ENCODE peak calls at places on chromosomes 5 and 9, in ten cellular contexts. O is foreskin fibroblast; F is CD4-positive, alpha-beta memory T cell; K is bronchial epithelial cell; B is brain microvascular endothelial cell; V is CD8-positive, alpha-beta memory T cell; P is A549; A is cardiac muscle cell; U is skeletal muscle cell; W is pancreas. R is an unnamed sample.

GRCh38 chr5:72063219-72063819 is 44.0 kb upstream of the MAP1B start:
- DNase-seq in O (peak; percentile 51), F (no peak), K (peak; percentile 25), B (peak; percentile 7), V (no peak), P (peak; percentile 23), A (peak; percentile 78), U (no peak), W (no peak), R (no peak)

GRCh38 chr5:150503386-150503785 is 4.5 kb upstream of the NDST1 start:
- DNase-seq in O (no peak), F (no peak), K (no peak), B (no peak), V (no peak), P (no peak), A (no peak), U (no peak), W (no peak), R (no peak)

GRCh38 chr5:54985301-54986268 is at the start of gene ESM1:
- DNase-seq in O (peak; percentile 82), F (no peak), K (peak; percentile 87), B (peak; percentile 48), V (no peak), P (no peak), A (no peak), U (peak; percentile 38), W (no peak), R (peak; percentile 89)

GRCh38 chr5:43007246-43007910 is 32.7 kb downstream of the ANXA2R start:
- DNase-seq in O (peak; percentile 94), F (no peak), K (peak; percentile 90), B (peak; percentile 84), V (peak; percentile 72), P (peak; percentile 94), A (peak; percentile 83), U (no peak), W (peak; percentile 79), R (peak; percentile 80)

GRCh38 chr9:98117984-98118639 is 910 bp downstream of the TRIM14 start:
- DNase-seq in O (peak; percentile 49), F (peak; percentile 66), K (peak; percentile 44), B (no peak), V (peak; percentile 23), P (peak; percentile 62), A (no peak), U (no peak), W (no peak), R (peak; percentile 42)

GRCh38 chr5:78830647-78831046 is 154.5 kb downstream of the ARSB start:
- DNase-seq in O (no peak), F (no peak), K (no peak), B (no peak), V (no peak), P (no peak), A (no peak), U (no peak), W (no peak), R (no peak)

GRCh38 chr5:38835887-38836286 is 9.9 kb upstream of the OSMR start:
- DNase-seq in O (peak; percentile 40), F (no peak), K (no peak), B (peak; percentile 53), V (no peak), P (no peak), A (no peak), U (peak; percentile 67), W (no peak), R (no peak)

GRCh38 chr5:144183254-144183889 is 12.7 kb downstream of the KCTD16 start:
- DNase-seq in O (peak; percentile 70), F (peak; percentile 42), K (peak; percentile 54), B (no peak), V (no peak), P (peak; percentile 54), A (peak; percentile 36), U (no peak), W (no peak), R (no peak)

GRCh38 chr5:28512648-28513047 is 1474.3 kb upstream of the CDH9 start:
- DNase-seq in O (no peak), F (no peak), K (no peak), B (no peak), V (no peak), P (no peak), A (no peak), U (no peak), W (no peak), R (no peak)

GRCh38 chr5:103934303-103934702 is 371.7 kb upstream of the NUDT12 start:
- DNase-seq in O (no peak), F (no peak), K (no peak), B (no peak), V (no peak), P (no peak), A (no peak), U (no peak), W (no peak), R (no peak)

GRCh38 chr9:18182636-18183035 is 291.3 kb upstream of the ADAMTSL1 start:
- DNase-seq in O (no peak), F (no peak), K (no peak), B (no peak), V (no peak), P (no peak), A (no peak), U (no peak), W (no peak), R (no peak)

GRCh38 chr5:154714271-154714986 is 40.7 kb upstream of the LARP1 start:
- DNase-seq in O (peak; percentile 36), F (no peak), K (peak; percentile 26), B (peak; percentile 37), V (no peak), P (no peak), A (no peak), U (no peak), W (no peak), R (peak; percentile 39)

DNA sequence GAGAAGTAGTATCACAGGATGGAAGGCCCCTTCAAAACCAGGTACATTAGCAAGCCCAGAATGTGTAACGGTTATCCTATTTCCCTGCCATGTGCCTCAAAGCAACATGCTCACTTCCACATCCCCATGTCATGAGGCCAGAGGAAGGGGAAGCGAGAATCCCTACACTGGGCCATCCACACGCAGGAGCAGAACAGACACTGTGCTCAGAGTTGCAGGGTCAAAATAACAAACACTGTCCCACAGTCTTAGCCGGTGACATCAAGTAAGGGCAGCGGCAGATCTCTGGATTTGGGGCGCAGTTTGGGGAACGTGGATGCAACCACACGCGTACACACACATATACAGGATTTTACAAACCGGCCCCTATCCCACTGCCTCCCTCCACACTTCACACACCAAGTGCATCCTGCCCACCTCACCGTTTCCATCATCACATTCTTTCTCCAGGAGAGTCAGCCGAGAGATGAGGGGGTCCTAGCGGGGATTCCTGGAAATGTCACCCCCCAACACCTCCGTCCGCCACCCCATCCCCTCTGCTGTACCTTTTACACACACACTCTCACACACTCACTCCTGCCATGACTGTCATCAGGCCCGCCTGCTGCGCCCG is 774 bp downstream of the APBA1 start:
- DNase-seq in O (peak; percentile 61), F (no peak), K (no peak), B (no peak), V (no peak), P (no peak), A (no peak), U (no peak), W (no peak), R (no peak)
- H3K4me3 ChIP-seq in O (peak overlapping the region; percentile 75), F (no peak overlapping the region), K (peak overlapping the region; percentile 61), B (peak overlapping the region; percentile 74), V (no peak overlapping the region), P (peak overlapping the region; percentile 73), A (peak overlapping the region; percentile 46), U (peak overlapping the region; percentile 83), W (peak overlapping the region; percentile 80), R (no peak overlapping the region)

GRCh38 chr5:134948929-134949328 is 18.8 kb upstream of the CATSPER3 start:
- DNase-seq in O (peak; percentile 52), F (no peak), K (peak; percentile 32), B (peak; percentile 21), V (no peak), P (no peak), A (no peak), U (peak; percentile 41), W (no peak), R (peak; percentile 84)

GRCh38 chr5:134944630-134945029 is 23.1 kb upstream of the CATSPER3 start:
- DNase-seq in O (peak; percentile 64), F (no peak), K (no peak), B (no peak), V (no peak), P (no peak), A (no peak), U (no peak), W (no peak), R (no peak)

GRCh38 chr5:134949335-134949734 is 18.4 kb upstream of the CATSPER3 start:
- DNase-seq in O (no peak), F (no peak), K (no peak), B (no peak), V (no peak), P (no peak), A (no peak), U (no peak), W (no peak), R (no peak)

GRCh38 chr5:134943547-134943946 is 24.2 kb upstream of the CATSPER3 start:
- DNase-seq in O (no peak), F (no peak), K (no peak), B (no peak), V (no peak), P (no peak), A (no peak), U (no peak), W (no peak), R (no peak)

GRCh38 chr5:134945041-134945440 is 22.7 kb upstream of the CATSPER3 start:
- DNase-seq in O (peak; percentile 55), F (no peak), K (no peak), B (no peak), V (no peak), P (no peak), A (no peak), U (no peak), W (no peak), R (no peak)
- H3K4me3 ChIP-seq in O (no peak overlapping the region), F (no peak overlapping the region), K (no peak overlapping the region), B (no peak overlapping the region), V (no peak overlapping the region), P (no peak overlapping the region), A (no peak overlapping the region), U (no peak overlapping the region), W (no peak overlapping the region), R (no peak overlapping the region)

DNA sequence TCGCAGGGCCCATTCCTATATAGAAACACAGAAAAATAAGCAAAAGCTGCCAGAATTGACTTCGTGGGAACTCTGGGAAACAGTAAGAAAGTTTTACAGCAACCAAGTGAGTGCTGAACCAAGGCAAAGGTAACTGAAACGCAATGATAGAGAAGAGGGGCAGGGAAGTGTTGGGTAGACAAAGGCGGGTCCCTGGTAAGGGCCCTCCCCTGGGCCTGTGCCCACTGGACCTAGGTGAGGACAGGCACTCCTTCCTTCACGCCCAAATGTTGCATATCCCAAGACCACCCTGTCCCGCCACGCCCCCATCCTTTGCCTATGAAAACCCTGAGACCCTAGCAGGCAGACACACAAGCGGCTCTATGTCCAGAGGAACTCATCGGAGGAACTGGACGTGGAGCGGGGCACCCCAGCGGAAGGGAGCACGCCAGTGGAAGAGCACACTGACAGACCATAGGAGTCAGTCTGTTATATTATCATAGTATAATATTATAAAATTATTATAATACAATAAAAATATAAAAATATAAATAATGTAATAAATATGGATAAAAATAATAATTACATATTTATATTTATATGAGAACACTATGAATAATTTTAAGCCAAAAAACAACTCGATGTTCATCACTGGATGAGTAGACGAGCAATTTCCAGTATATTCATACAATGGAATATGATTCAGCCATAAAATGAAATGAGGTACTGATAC is 27.9 kb downstream of the CDKN2A start:
- DNase-seq in O (no peak), F (no peak), K (no peak), B (no peak), V (no peak), P (no peak), A (no peak), U (no peak), W (no peak), R (no peak)
- H3K4me3 ChIP-seq in O (no peak overlapping the region), F (no peak overlapping the region), K (no peak overlapping the region), B (no peak overlapping the region), V (no peak overlapping the region), P (no peak overlapping the region), A (no peak overlapping the region), U (no peak overlapping the region), W (no peak overlapping the region), R (no peak overlapping the region)

GRCh38 chr5:136012041-136012804 is 16.6 kb upstream of the TGFBI start:
- DNase-seq in O (peak; percentile 64), F (no peak), K (peak; percentile 91), B (no peak), V (no peak), P (peak; percentile 79), A (no peak), U (no peak), W (no peak), R (no peak)
- H3K4me3 ChIP-seq in O (no peak overlapping the region), F (no peak overlapping the region), K (no peak overlapping the region), B (no peak overlapping the region), V (no peak overlapping the region), P (no peak overlapping the region), A (no peak overlapping the region), U (no peak overlapping the region), W (no peak overlapping the region), R (no peak overlapping the region)